ENCODE peak calls at places on chromosomes 3 and 15, in nine cellular contexts. A is frontal cortex, T is lower lobe of right lung, D is HT-29, X is PC-9, N is fibroblast of mammary gland, C is GM20000, W is heart left ventricle, L is T-helper 1 cell. P is an unnamed sample.

GRCh38 chr3:122642935-122643334 is 37.7 kb upstream of the PARP14 start:
- DNase-seq in D (no peak), N (no peak), C (peak), W (no peak), X (no peak), L (no peak), A (no peak), T (no peak), P (no peak)

GRCh38 chr3:115720988-115721387 is 97.7 kb downstream of the GAP43 start:
- DNase-seq in W (no peak), C (no peak), D (no peak), X (no peak), N (peak), L (no peak), T (no peak), A (no peak), P (no peak)

GRCh38 chr3:72306800-72307341 is 521.9 kb upstream of the PROK2 start:
- DNase-seq in C (no peak), X (no peak), L (no peak), W (no peak), T (no peak), N (peak), D (no peak), A (no peak), P (no peak)

GRCh38 chr3:58271901-58272501 is 34.0 kb upstream of the RPP14 start:
- DNase-seq in C (no peak), L (no peak), D (no peak), X (peak), A (no peak), W (no peak), N (peak), T (no peak), P (peak)

GRCh38 chr3:131110087-131110486 is 83.4 kb downstream of the NEK11 start:
- DNase-seq in D (peak), C (no peak), X (peak), T (no peak), N (peak), A (no peak), W (no peak), L (no peak), P (peak)

GRCh38 chr15:98548172-98548971 is 100.0 kb upstream of the IGF1R start:
- DNase-seq in T (peak), L (no peak), C (no peak), D (no peak), N (peak), A (peak), W (peak), X (peak), P (peak)

GRCh38 chr15:101675015-101675414 is 22.8 kb upstream of the TM2D3 start:
- DNase-seq in W (no peak), X (no peak), T (no peak), L (no peak), N (peak), D (no peak), C (no peak), A (no peak), P (no peak)

GRCh38 chr3:162161595-162161994 is 665.0 kb downstream of the OTOL1 start:
- DNase-seq in N (no peak), T (no peak), W (no peak), X (no peak), A (no peak), L (no peak), C (no peak), D (no peak), P (no peak)

GRCh38 chr3:43582876-43583275 is 38.9 kb downstream of the ANO10 start:
- DNase-seq in T (no peak), A (no peak), C (no peak), N (no peak), L (no peak), D (no peak), W (no peak), X (no peak), P (no peak)

GRCh38 chr3:159499031-159499793 is 489.4 kb upstream of the IL12A start:
- DNase-seq in A (no peak), T (no peak), N (peak), L (no peak), W (no peak), D (no peak), X (no peak), C (no peak), P (peak)

GRCh38 chr15:99085413-99086326 is 19.2 kb upstream of the SYNM start:
- DNase-seq in T (no peak), N (peak), C (no peak), D (no peak), L (no peak), W (no peak), A (no peak), X (no peak), P (no peak)

GRCh38 chr3:46447535-46447934 is 17.2 kb downstream of the LTF start:
- DNase-seq in C (no peak), N (no peak), X (no peak), A (no peak), L (no peak), T (no peak), D (no peak), W (no peak), P (no peak)

GRCh38 chr3:126544596-126545281 is 14.0 kb downstream of the C3orf22 start:
- DNase-seq in A (no peak), T (peak), X (no peak), C (no peak), L (no peak), D (no peak), N (no peak), W (peak), P (no peak)

GRCh38 chr3:47283596-47284364 is 1.0 kb downstream of the KLHL18 start:
- DNase-seq in A (no peak), X (peak), W (no peak), D (peak), N (peak), C (no peak), T (no peak), L (peak), P (peak)

GRCh38 chr3:161339517-161340500 is 31.5 kb downstream of the SPTSSB start:
- DNase-seq in L (no peak), X (no peak), C (no peak), A (no peak), T (no peak), N (peak), W (no peak), D (no peak), P (no peak)

GRCh38 chr3:66497982-66498671 is 2.7 kb downstream of the LRIG1 start:
- DNase-seq in W (no peak), L (no peak), D (no peak), X (no peak), T (no peak), N (no peak), C (no peak), A (no peak), P (no peak)

GRCh38 chr3:169822091-169822490 is 9.4 kb upstream of the LRRC34 start:
- DNase-seq in W (no peak), X (no peak), T (no peak), L (no peak), C (no peak), D (peak), A (no peak), N (no peak), P (peak)

GRCh38 chr3:194142156-194142910 is 6.4 kb downstream of the HES1 start:
- DNase-seq in T (no peak), X (no peak), W (peak), D (peak), N (peak), C (no peak), A (no peak), L (no peak), P (no peak)

GRCh38 chr3:40801276-40801675 is 276.5 kb downstream of the ZNF621 start:
- DNase-seq in D (no peak), L (no peak), C (no peak), A (no peak), N (peak), W (no peak), X (no peak), T (no peak), P (no peak)

GRCh38 chr3:109819786-109820185 is 482.4 kb upstream of the DPPA4 start:
- DNase-seq in N (no peak), T (no peak), C (no peak), D (no peak), A (no peak), X (no peak), L (no peak), W (no peak), P (no peak)

GRCh38 chr3:131608741-131609140 is 106.0 kb upstream of the MRPL3 start:
- DNase-seq in N (no peak), L (no peak), D (no peak), W (no peak), T (no peak), A (no peak), C (no peak), X (no peak), P (no peak)

GRCh38 chr15:29670266-29670665 is 152.0 kb downstream of the TJP1 start:
- DNase-seq in X (no peak), L (no peak), A (no peak), C (no peak), W (no peak), T (no peak), N (no peak), D (peak), P (no peak)